ENCODE peak calls at places on chromosomes 4 and X, in five cellular contexts. One of them, this sample, is unnamed.

GRCh38 chrX:150364347-150365050 is 1.4 kb downstream of the MAMLD1 start:
- DNase-seq in posterior vena cava: peak
- DNase-seq in activated naive CD8-positive, alpha-beta T cell treated with anti-CD3 and anti-CD28 coated beads, Interleukin-2, amount 50 U/mL, for 24 hours: peak
- DNase-seq in heart right ventricle: peak
- DNase-seq in heart left ventricle: no peak
- DNase-seq in this sample: no peak

GRCh38 chr4:61555789-61556188 is 355.7 kb downstream of the ADGRL3 start:
- DNase-seq in posterior vena cava: no peak
- DNase-seq in activated naive CD8-positive, alpha-beta T cell treated with anti-CD3 and anti-CD28 coated beads, Interleukin-2, amount 50 U/mL, for 24 hours: no peak
- DNase-seq in heart right ventricle: peak
- DNase-seq in heart left ventricle: no peak
- DNase-seq in this sample: no peak

GRCh38 chr4:76087007-76087769 is 12.7 kb downstream of the ART3 start:
- DNase-seq in posterior vena cava: no peak
- DNase-seq in activated naive CD8-positive, alpha-beta T cell treated with anti-CD3 and anti-CD28 coated beads, Interleukin-2, amount 50 U/mL, for 24 hours: no peak
- DNase-seq in heart right ventricle: peak
- DNase-seq in heart left ventricle: no peak
- DNase-seq in this sample: no peak

GRCh38 chr4:147830987-147831386 is 99.1 kb downstream of the ARHGAP10 start:
- DNase-seq in posterior vena cava: no peak
- DNase-seq in activated naive CD8-positive, alpha-beta T cell treated with anti-CD3 and anti-CD28 coated beads, Interleukin-2, amount 50 U/mL, for 24 hours: no peak
- DNase-seq in heart right ventricle: no peak
- DNase-seq in heart left ventricle: no peak
- DNase-seq in this sample: no peak

GRCh38 chr4:158411180-158411721 is 110.4 kb upstream of the RXFP1 start:
- DNase-seq in posterior vena cava: no peak
- DNase-seq in activated naive CD8-positive, alpha-beta T cell treated with anti-CD3 and anti-CD28 coated beads, Interleukin-2, amount 50 U/mL, for 24 hours: no peak
- DNase-seq in heart right ventricle: no peak
- DNase-seq in heart left ventricle: no peak
- DNase-seq in this sample: no peak

GRCh38 chrX:41906515-41907165 is 16.7 kb downstream of the CASK start:
- DNase-seq in posterior vena cava: no peak
- DNase-seq in activated naive CD8-positive, alpha-beta T cell treated with anti-CD3 and anti-CD28 coated beads, Interleukin-2, amount 50 U/mL, for 24 hours: peak
- DNase-seq in heart right ventricle: no peak
- DNase-seq in heart left ventricle: no peak
- DNase-seq in this sample: no peak

GRCh38 chrX:43317378-43317777 is 338.7 kb upstream of the MAOA start:
- DNase-seq in posterior vena cava: no peak
- DNase-seq in activated naive CD8-positive, alpha-beta T cell treated with anti-CD3 and anti-CD28 coated beads, Interleukin-2, amount 50 U/mL, for 24 hours: no peak
- DNase-seq in heart right ventricle: no peak
- DNase-seq in heart left ventricle: no peak
- DNase-seq in this sample: no peak

GRCh38 chrX:41960142-41960541 is 36.8 kb upstream of the CASK start:
- DNase-seq in posterior vena cava: no peak
- DNase-seq in activated naive CD8-positive, alpha-beta T cell treated with anti-CD3 and anti-CD28 coated beads, Interleukin-2, amount 50 U/mL, for 24 hours: no peak
- DNase-seq in heart right ventricle: no peak
- DNase-seq in heart left ventricle: no peak
- DNase-seq in this sample: no peak

GRCh38 chr4:175238827-175239517 is 320.8 kb downstream of the ADAM29 start:
- DNase-seq in posterior vena cava: no peak
- DNase-seq in activated naive CD8-positive, alpha-beta T cell treated with anti-CD3 and anti-CD28 coated beads, Interleukin-2, amount 50 U/mL, for 24 hours: no peak
- DNase-seq in heart right ventricle: no peak
- DNase-seq in heart left ventricle: no peak
- DNase-seq in this sample: no peak

GRCh38 chr4:8132400-8132799 is 26.2 kb downstream of the ABLIM2 start:
- DNase-seq in posterior vena cava: no peak
- DNase-seq in activated naive CD8-positive, alpha-beta T cell treated with anti-CD3 and anti-CD28 coated beads, Interleukin-2, amount 50 U/mL, for 24 hours: no peak
- DNase-seq in heart right ventricle: no peak
- DNase-seq in heart left ventricle: no peak
- DNase-seq in this sample: no peak

GRCh38 chr4:128386761-128387599 is 99.4 kb upstream of the PGRMC2 start:
- DNase-seq in posterior vena cava: peak
- DNase-seq in activated naive CD8-positive, alpha-beta T cell treated with anti-CD3 and anti-CD28 coated beads, Interleukin-2, amount 50 U/mL, for 24 hours: no peak
- DNase-seq in heart right ventricle: peak
- DNase-seq in heart left ventricle: peak
- DNase-seq in this sample: peak

GRCh38 chrX:45614853-45615252 is 414.2 kb upstream of the DIPK2B start:
- DNase-seq in posterior vena cava: no peak
- DNase-seq in activated naive CD8-positive, alpha-beta T cell treated with anti-CD3 and anti-CD28 coated beads, Interleukin-2, amount 50 U/mL, for 24 hours: no peak
- DNase-seq in heart right ventricle: no peak
- DNase-seq in heart left ventricle: no peak
- DNase-seq in this sample: no peak

GRCh38 chrX:57964975-57965374 is 54.7 kb upstream of the ZXDA start:
- DNase-seq in posterior vena cava: no peak
- DNase-seq in activated naive CD8-positive, alpha-beta T cell treated with anti-CD3 and anti-CD28 coated beads, Interleukin-2, amount 50 U/mL, for 24 hours: no peak
- DNase-seq in heart right ventricle: no peak
- DNase-seq in heart left ventricle: no peak
- DNase-seq in this sample: no peak

GRCh38 chr4:72341432-72341820 is 227.6 kb downstream of the ADAMTS3 start:
- DNase-seq in posterior vena cava: no peak
- DNase-seq in activated naive CD8-positive, alpha-beta T cell treated with anti-CD3 and anti-CD28 coated beads, Interleukin-2, amount 50 U/mL, for 24 hours: no peak
- DNase-seq in heart right ventricle: no peak
- DNase-seq in heart left ventricle: no peak
- DNase-seq in this sample: no peak

GRCh38 chr4:148015058-148015457 is 283.2 kb downstream of the ARHGAP10 start:
- DNase-seq in posterior vena cava: no peak
- DNase-seq in activated naive CD8-positive, alpha-beta T cell treated with anti-CD3 and anti-CD28 coated beads, Interleukin-2, amount 50 U/mL, for 24 hours: no peak
- DNase-seq in heart right ventricle: no peak
- DNase-seq in heart left ventricle: no peak
- DNase-seq in this sample: no peak

GRCh38 chr4:183636923-183637322 is 22.1 kb downstream of the RWDD4 start:
- DNase-seq in posterior vena cava: no peak
- DNase-seq in activated naive CD8-positive, alpha-beta T cell treated with anti-CD3 and anti-CD28 coated beads, Interleukin-2, amount 50 U/mL, for 24 hours: no peak
- DNase-seq in heart right ventricle: no peak
- DNase-seq in heart left ventricle: no peak
- DNase-seq in this sample: no peak

GRCh38 chr4:116598155-116598979 is 487.0 kb downstream of the TRAM1L1 start:
- DNase-seq in posterior vena cava: no peak
- DNase-seq in activated naive CD8-positive, alpha-beta T cell treated with anti-CD3 and anti-CD28 coated beads, Interleukin-2, amount 50 U/mL, for 24 hours: no peak
- DNase-seq in heart right ventricle: no peak
- DNase-seq in heart left ventricle: peak
- DNase-seq in this sample: no peak

GRCh38 chrX:131633285-131633917 is 89.5 kb downstream of the OR13H1 start:
- DNase-seq in posterior vena cava: no peak
- DNase-seq in activated naive CD8-positive, alpha-beta T cell treated with anti-CD3 and anti-CD28 coated beads, Interleukin-2, amount 50 U/mL, for 24 hours: peak
- DNase-seq in heart right ventricle: peak
- DNase-seq in heart left ventricle: no peak
- DNase-seq in this sample: no peak

GRCh38 chrX:11787564-11787963 is 29.5 kb downstream of the MSL3 start:
- DNase-seq in posterior vena cava: peak
- DNase-seq in activated naive CD8-positive, alpha-beta T cell treated with anti-CD3 and anti-CD28 coated beads, Interleukin-2, amount 50 U/mL, for 24 hours: peak
- DNase-seq in heart right ventricle: peak
- DNase-seq in heart left ventricle: peak
- DNase-seq in this sample: no peak

GRCh38 chr4:85864806-85865205 is 389.9 kb downstream of the ARHGAP24 start:
- DNase-seq in posterior vena cava: no peak
- DNase-seq in activated naive CD8-positive, alpha-beta T cell treated with anti-CD3 and anti-CD28 coated beads, Interleukin-2, amount 50 U/mL, for 24 hours: no peak
- DNase-seq in heart right ventricle: no peak
- DNase-seq in heart left ventricle: no peak
- DNase-seq in this sample: no peak

GRCh38 chrX:135974279-135974856 is 580 bp upstream of the MMGT1 start:
- DNase-seq in posterior vena cava: peak
- DNase-seq in activated naive CD8-positive, alpha-beta T cell treated with anti-CD3 and anti-CD28 coated beads, Interleukin-2, amount 50 U/mL, for 24 hours: peak
- DNase-seq in heart right ventricle: peak
- DNase-seq in heart left ventricle: peak
- DNase-seq in this sample: no peak

GRCh38 chr4:20408596-20408995 is 156.9 kb downstream of the SLIT2 start:
- DNase-seq in posterior vena cava: no peak
- DNase-seq in activated naive CD8-positive, alpha-beta T cell treated with anti-CD3 and anti-CD28 coated beads, Interleukin-2, amount 50 U/mL, for 24 hours: no peak
- DNase-seq in heart right ventricle: no peak
- DNase-seq in heart left ventricle: no peak
- DNase-seq in this sample: no peak

GRCh38 chr4:149173241-149174013 is 642.2 kb downstream of the IQCM start:
- DNase-seq in posterior vena cava: no peak
- DNase-seq in activated naive CD8-positive, alpha-beta T cell treated with anti-CD3 and anti-CD28 coated beads, Interleukin-2, amount 50 U/mL, for 24 hours: no peak
- DNase-seq in heart right ventricle: no peak
- DNase-seq in heart left ventricle: no peak
- DNase-seq in this sample: no peak

GRCh38 chr4:38509551-38509950 is 154.4 kb upstream of the KLF3 start:
- DNase-seq in posterior vena cava: no peak
- DNase-seq in activated naive CD8-positive, alpha-beta T cell treated with anti-CD3 and anti-CD28 coated beads, Interleukin-2, amount 50 U/mL, for 24 hours: peak
- DNase-seq in heart right ventricle: no peak
- DNase-seq in heart left ventricle: no peak
- DNase-seq in this sample: no peak

GRCh38 chr4:145533011-145533410 is 51.4 kb downstream of the SMAD1 start:
- DNase-seq in posterior vena cava: no peak
- DNase-seq in activated naive CD8-positive, alpha-beta T cell treated with anti-CD3 and anti-CD28 coated beads, Interleukin-2, amount 50 U/mL, for 24 hours: no peak
- DNase-seq in heart right ventricle: no peak
- DNase-seq in heart left ventricle: no peak
- DNase-seq in this sample: no peak

This sample was measured in chondrocyte.